ENCODE peak calls at places on chromosomes 12 and 14, in five cellular contexts. W is adipocyte, O is GM23248, H is GM12878, K is PC-3. Z is an unnamed sample.

GRCh38 chr14:33184587-33184986 is 245.9 kb downstream of the NPAS3 start:
- DNase-seq in W (no peak), O (peak; percentile 41), H (no peak), K (peak; percentile 53), Z (no peak)

GRCh38 chr14:103894034-103894722 is 34.1 kb upstream of the TDRD9 start:
- DNase-seq in W (no peak), O (no peak), H (no peak), K (no peak), Z (no peak)

GRCh38 chr12:2634481-2634880 is 160.3 kb upstream of the FKBP4 start:
- DNase-seq in W (no peak), O (no peak), H (no peak), K (no peak), Z (no peak)

GRCh38 chr12:105321125-105321524 is 9.4 kb upstream of the C12orf75 start:
- DNase-seq in W (no peak), O (no peak), H (no peak), K (no peak), Z (no peak)

GRCh38 chr12:11795910-11796459 is 146.5 kb downstream of the ETV6 start:
- DNase-seq in W (peak; percentile 58), O (peak; percentile 38), H (no peak), K (peak; percentile 96), Z (peak; percentile 33)

GRCh38 chr14:100601914-100602313 is 14.7 kb upstream of the BEGAIN start:
- DNase-seq in W (no peak), O (no peak), H (no peak), K (no peak), Z (no peak)

GRCh38 chr12:76636141-76636692 is 76.6 kb upstream of the OSBPL8 start:
- DNase-seq in W (no peak), O (no peak), H (no peak), K (peak; percentile 74), Z (no peak)

GRCh38 chr14:50821471-50822464 is 9.2 kb downstream of the NIN start:
- DNase-seq in W (no peak), O (no peak), H (peak; percentile 54), K (no peak), Z (no peak)

GRCh38 chr12:93742086-93742934 is 65.1 kb downstream of the CRADD start:
- DNase-seq in W (peak; percentile 85), O (peak; percentile 90), H (no peak), K (peak; percentile 76), Z (peak; percentile 96)

GRCh38 chr12:108604208-108604941 is 6.5 kb upstream of the TMEM119 start:
- DNase-seq in W (no peak), O (no peak), H (no peak), K (no peak), Z (no peak)

GRCh38 chr14:67919259-67919658 is 99.7 kb downstream of the RAD51B start:
- DNase-seq in W (peak; percentile 17), O (no peak), H (no peak), K (no peak), Z (no peak)

GRCh38 chr14:26526132-26526531 is 71.7 kb downstream of the NOVA1 start:
- DNase-seq in W (peak; percentile 79), O (peak; percentile 83), H (no peak), K (no peak), Z (no peak)

GRCh38 chr14:41350476-41350875 is 256.2 kb upstream of the LRFN5 start:
- DNase-seq in W (no peak), O (no peak), H (no peak), K (peak; percentile 36), Z (no peak)

GRCh38 chr14:26730929-26731618 is 133.2 kb upstream of the NOVA1 start:
- DNase-seq in W (peak; percentile 46), O (peak; percentile 30), H (no peak), K (peak; percentile 41), Z (peak; percentile 11)

GRCh38 chr14:32074887-32075572 is 2.1 kb upstream of the ARHGAP5 start:
- DNase-seq in W (no peak), O (peak; percentile 20), H (no peak), K (peak; percentile 19), Z (no peak)

GRCh38 chr12:14768823-14769405 is 34.4 kb downstream of the WBP11 start:
- DNase-seq in W (peak; percentile 34), O (peak; percentile 51), H (peak; percentile 30), K (peak; percentile 10), Z (no peak)

GRCh38 chr12:2998789-2999264 is 39.6 kb downstream of the TEAD4 start:
- DNase-seq in W (peak; percentile 62), O (peak; percentile 96), H (no peak), K (no peak), Z (peak; percentile 74)

GRCh38 chr12:82413994-82414393 is 55.7 kb downstream of the METTL25 start:
- DNase-seq in W (peak; percentile 43), O (no peak), H (no peak), K (peak; percentile 44), Z (no peak)

GRCh38 chr14:33509454-33509853 is 441.4 kb downstream of the EGLN3 start:
- DNase-seq in W (no peak), O (no peak), H (no peak), K (peak; percentile 22), Z (no peak)

GRCh38 chr12:128767518-128767917 is 56.2 kb downstream of the SLC15A4 start:
- DNase-seq in W (no peak), O (no peak), H (no peak), K (no peak), Z (no peak)

GRCh38 chr12:92784356-92784755 is 81.6 kb downstream of the PLEKHG7 start:
- DNase-seq in W (peak; percentile 67), O (peak; percentile 18), H (no peak), K (no peak), Z (no peak)

GRCh38 chr14:94673781-94674231 is 61.6 kb downstream of the SERPINA3 start:
- DNase-seq in W (peak; percentile 50), O (no peak), H (no peak), K (no peak), Z (no peak)

DNA sequence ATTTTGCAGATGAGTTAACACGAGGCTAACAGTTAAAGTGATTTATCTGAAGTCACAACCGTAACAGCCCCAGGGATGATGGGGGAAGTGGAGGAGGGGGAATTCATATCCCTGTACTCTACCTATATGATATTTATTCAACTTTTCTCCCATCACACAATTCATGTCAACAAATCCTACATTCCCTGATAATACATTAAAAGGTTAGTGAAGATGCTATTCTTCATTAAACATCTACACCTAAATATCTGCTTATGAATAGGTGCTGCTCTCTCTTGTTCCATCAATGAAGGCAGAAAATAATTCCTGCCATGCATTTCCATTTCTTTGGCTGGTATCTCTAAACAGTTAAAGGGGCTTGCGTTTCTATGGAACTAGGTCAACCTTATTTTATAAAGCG is 6.8 kb downstream of the YBX3 start:
- DNase-seq in W (no peak), O (peak; percentile 20), H (no peak), K (no peak), Z (no peak)
- H3K9ac ChIP-seq in W (peak overlapping the region; percentile 83), O (peak overlapping the region; percentile 97), H (no peak overlapping the region), K (peak overlapping the region; percentile 13), Z (no peak overlapping the region)

GRCh38 chr12:55931780-55932545 is 1.0 kb downstream of the DGKA start:
- DNase-seq in W (peak; percentile 84), O (peak; percentile 72), H (no peak), K (no peak), Z (no peak)

GRCh38 chr12:55933799-55934174 is 2.8 kb downstream of the DGKA start:
- DNase-seq in W (no peak), O (no peak), H (no peak), K (no peak), Z (no peak)

GRCh38 chr12:55932546-55932919 is 1.6 kb downstream of the DGKA start:
- DNase-seq in W (peak; percentile 44), O (peak; percentile 46), H (no peak), K (no peak), Z (no peak)

GRCh38 chr12:55934343-55934742 is 3.4 kb downstream of the DGKA start:
- DNase-seq in W (peak; percentile 64), O (peak; percentile 73), H (no peak), K (no peak), Z (no peak)

DNA sequence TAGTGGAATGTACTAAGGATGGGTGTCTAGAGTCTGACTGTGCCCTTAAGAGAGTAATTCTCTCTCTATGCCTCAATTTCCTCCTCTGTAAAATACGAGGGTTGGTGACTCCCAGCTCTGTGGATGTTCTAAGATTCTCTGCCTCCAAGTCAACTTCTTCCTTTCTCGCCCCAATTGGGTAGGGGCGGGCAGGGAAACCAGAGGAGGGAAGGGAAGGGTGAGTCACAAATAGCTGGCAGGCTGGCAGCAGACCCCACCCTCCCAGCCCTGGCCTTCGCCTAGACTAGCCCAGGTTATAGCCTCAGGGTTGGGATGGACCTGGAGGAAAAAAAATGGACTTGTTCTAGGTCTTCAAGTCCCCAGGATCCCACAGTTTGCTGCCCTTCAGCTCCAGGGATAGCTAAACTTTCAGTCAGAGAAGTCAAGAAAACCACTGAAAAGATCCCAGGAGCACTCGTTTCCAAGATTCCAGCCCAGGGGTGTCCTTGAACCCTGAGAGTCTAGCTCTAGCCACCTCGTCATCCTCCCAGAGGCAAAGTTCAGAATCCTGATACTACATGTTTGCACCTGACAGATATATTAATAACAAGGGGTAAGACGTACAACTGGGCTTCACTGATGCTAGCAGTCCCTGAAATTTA is 2.3 kb downstream of the DGKA start:
- DNase-seq in W (peak; percentile 85), O (peak; percentile 57), H (no peak), K (peak; percentile 91), Z (no peak)
- H3K4me1 ChIP-seq in W (peaks cover 48% of the 10 kb centered on the region), O (peaks cover 52% of the 10 kb centered on the region), H (peaks cover 8% of the 10 kb centered on the region), K (peaks cover 53% of the 10 kb centered on the region), Z (peaks cover 5% of the 10 kb centered on the region)

DNA sequence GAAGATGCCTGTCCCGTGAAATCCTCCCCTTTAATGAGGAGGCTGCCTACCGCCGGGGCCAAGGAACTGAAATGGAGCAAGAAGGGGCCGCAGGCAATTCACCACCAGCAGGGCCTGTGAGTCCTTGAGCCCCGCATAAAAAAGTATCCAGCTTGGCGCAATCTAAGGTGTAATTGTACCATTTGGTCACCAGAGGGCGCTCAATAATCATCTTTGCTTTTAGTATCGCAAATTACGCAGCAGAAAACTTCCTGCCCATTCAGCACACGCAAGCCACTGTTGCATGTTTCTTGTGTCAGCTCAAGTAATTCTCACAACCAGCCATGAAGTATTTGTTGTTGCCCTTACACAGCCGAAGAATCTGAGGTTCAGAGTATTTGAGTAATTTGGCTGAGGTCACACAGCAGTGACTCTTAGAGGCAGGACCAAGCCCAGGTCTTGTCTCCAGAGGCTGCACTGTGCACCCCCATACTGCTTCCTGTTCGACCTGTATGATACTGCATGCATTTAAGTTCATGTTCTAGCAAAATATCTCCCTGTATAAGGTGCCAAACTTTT is 54.1 kb upstream of the PPP2R5C start:
- DNase-seq in W (peak; percentile 92), O (peak; percentile 84), H (peak; percentile 53), K (peak; percentile 89), Z (peak; percentile 60)
- H3K9ac ChIP-seq in W (peak overlapping the region; percentile 46), O (no peak overlapping the region), H (no peak overlapping the region), K (peak overlapping the region; percentile 22), Z (peak overlapping the region; percentile 9)

DNA sequence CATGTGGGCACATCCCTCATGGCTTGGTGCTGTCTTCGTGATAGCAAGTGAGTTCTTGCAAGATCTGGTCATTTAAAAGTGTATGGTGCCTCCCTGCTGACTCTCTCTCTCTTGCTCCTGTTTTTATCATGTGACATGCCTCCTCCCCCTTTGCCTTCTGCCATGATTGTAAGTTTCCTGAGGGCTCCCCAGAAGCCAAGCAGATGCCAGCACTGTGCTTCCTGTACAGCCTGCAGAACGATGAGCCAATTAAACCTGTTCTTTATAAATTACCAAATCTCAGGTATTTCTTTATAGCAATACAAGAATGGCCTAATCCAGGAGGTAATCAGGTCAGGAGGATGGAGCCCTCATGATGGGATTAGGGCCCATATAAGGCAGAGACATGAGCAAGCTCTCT is 116.3 kb downstream of the DPF3 start:
- DNase-seq in W (no peak), O (no peak), H (no peak), K (no peak), Z (no peak)
- H3K4me1 ChIP-seq in W (peaks cover 15% of the 10 kb centered on the region), O (peaks cover 43% of the 10 kb centered on the region), H (peaks cover 7% of the 10 kb centered on the region), K (peaks cover 9% of the 10 kb centered on the region), Z (no peaks in the 10 kb centered on the region)

GRCh38 chr12:31729728-31730127 is 907 bp upstream of the AMN1 start:
- DNase-seq in W (no peak), O (peak; percentile 11), H (no peak), K (no peak), Z (no peak)
- H3K9ac ChIP-seq in W (peak overlapping the region; percentile 89), O (peak overlapping the region; percentile 84), H (peak overlapping the region; percentile 83), K (peak overlapping the region; percentile 78), Z (peak overlapping the region; percentile 77)

Z was measured in NT2/D1.